ENCODE peak calls at places on chromosomes 5 and 9, in eight cellular contexts. P is osteoblast; M is mammary epithelial cell; I is CD8-positive, alpha-beta memory T cell; K is left ventricle myocardium inferior; H is heart right ventricle; C is effector memory CD4-positive, alpha-beta T cell; S is WERI-Rb-1. V is an unnamed sample. For H3K36me3, the result is how much of the 10 kb centered on the place peaks cover.

GRCh38 chr5:149618581-149619248 is 37.4 kb downstream of the ARHGEF37 start:
- DNase-seq in S (peak), K (no peak), H (peak), P (peak), I (no peak), C (no peak), M (peak), V (peak)

GRCh38 chr9:92668746-92669526 is 995 bp downstream of the IPPK start:
- DNase-seq in M (peak), H (peak), S (peak), K (peak), C (no peak), P (peak), I (peak), V (peak)

GRCh38 chr5:43000914-43001313 is 39.2 kb downstream of the ANXA2R start:
- DNase-seq in I (no peak), C (no peak), M (no peak), H (no peak), P (no peak), S (no peak), K (no peak), V (peak)

GRCh38 chr5:108367679-108368334 is 14.1 kb downstream of the FBXL17 start:
- DNase-seq in K (no peak), H (no peak), S (no peak), M (no peak), I (no peak), C (no peak), P (no peak), V (no peak)

GRCh38 chr9:22214497-22215031 is 205.5 kb upstream of the CDKN2B start:
- DNase-seq in H (no peak), S (no peak), K (no peak), C (no peak), I (no peak), P (peak), M (peak), V (no peak)

GRCh38 chr5:143431789-143432188 is 28.3 kb upstream of the NR3C1 start:
- DNase-seq in H (no peak), K (no peak), C (no peak), S (no peak), M (no peak), P (no peak), I (no peak), V (no peak)

GRCh38 chr5:35575578-35575977 is 42.1 kb upstream of the SPEF2 start:
- DNase-seq in C (no peak), I (no peak), H (no peak), P (no peak), S (no peak), K (no peak), M (no peak), V (no peak)

GRCh38 chr5:149837680-149838269 is 106.8 kb downstream of the PDE6A start:
- DNase-seq in I (no peak), P (peak), C (no peak), K (no peak), M (peak), H (peak), S (peak), V (peak)

GRCh38 chr5:149371296-149371962 is 7.7 kb downstream of the IL17B start:
- DNase-seq in P (peak), I (peak), H (peak), C (peak), M (peak), K (peak), S (peak), V (peak)

GRCh38 chr5:121940741-121941140 is 21.0 kb upstream of the SRFBP1 start:
- DNase-seq in K (no peak), C (no peak), H (no peak), I (no peak), S (no peak), M (no peak), P (no peak), V (no peak)

DNA sequence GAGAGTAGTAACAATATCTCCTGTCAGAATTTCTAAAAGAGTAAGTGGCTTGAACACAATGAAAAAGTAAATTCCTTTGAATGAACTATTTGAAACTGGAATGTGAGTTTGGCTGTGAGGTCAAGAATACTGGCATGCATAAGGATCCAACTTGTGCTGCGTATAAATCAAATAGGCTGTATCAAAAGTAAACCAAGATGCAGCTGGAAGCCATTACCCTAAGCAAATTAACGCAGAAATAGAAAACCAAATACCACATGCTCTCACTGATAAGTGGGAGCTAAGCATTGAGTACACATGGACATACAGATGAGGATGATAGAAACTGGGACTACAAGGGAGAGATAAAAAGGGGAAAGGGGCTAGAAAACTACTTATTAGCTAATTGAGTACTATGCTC is 24.0 kb upstream of the SRFBP1 start:
- DNase-seq in P (no peak), C (no peak), K (no peak), I (no peak), M (no peak), S (no peak), H (no peak), V (no peak)
- H3K36me3 ChIP-seq in P (under half), C (under half), K (under half), I (under half), M (under half), S (under half), H (under half), V (under half)

GRCh38 chr9:107483666-107484065 is 5.9 kb downstream of the KLF4 start:
- DNase-seq in C (no peak), I (no peak), H (no peak), S (no peak), K (no peak), M (no peak), P (no peak), V (no peak)
- H3K4me3 ChIP-seq in C (no peak), I (no peak), H (peak), S (no peak), K (peak), M (no peak), P (no peak), V (no peak)

GRCh38 chr9:138059196-138059595 is 181.6 kb downstream of the CACNA1B start:
- DNase-seq in I (no peak), C (no peak), P (no peak), H (no peak), S (peak), M (no peak), K (no peak), V (no peak)

GRCh38 chr9:138058181-138058580 is 180.6 kb downstream of the CACNA1B start:
- DNase-seq in K (no peak), S (peak), I (no peak), H (no peak), C (no peak), P (no peak), M (no peak), V (no peak)

GRCh38 chr9:138060365-138060764 is 182.8 kb downstream of the CACNA1B start:
- DNase-seq in C (no peak), S (no peak), I (no peak), H (no peak), K (no peak), M (no peak), P (no peak), V (no peak)

GRCh38 chr9:138060881-138061280 is 183.3 kb downstream of the CACNA1B start:
- DNase-seq in C (no peak), H (no peak), P (no peak), M (no peak), S (peak), K (no peak), I (no peak), V (no peak)

DNA sequence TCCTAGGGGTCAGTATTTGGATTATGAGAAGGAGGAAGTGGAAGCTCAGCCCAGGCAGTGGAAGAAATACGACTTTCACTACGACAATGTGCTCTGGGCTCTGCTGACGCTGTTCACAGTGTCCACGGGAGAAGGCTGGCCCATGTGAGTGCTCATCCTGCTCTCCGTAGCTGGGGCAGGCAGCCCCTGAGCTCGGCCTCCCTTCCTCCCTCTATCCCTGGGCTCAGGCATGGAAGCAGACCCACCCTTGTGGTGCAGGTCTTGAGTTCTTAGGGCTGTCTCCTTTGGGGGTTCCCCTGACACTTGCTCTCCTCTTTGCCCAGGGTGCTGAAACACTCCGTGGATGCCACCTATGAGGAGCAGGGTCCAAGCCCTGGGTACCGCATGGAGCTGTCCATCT is 180.1 kb downstream of the CACNA1B start:
- DNase-seq in I (no peak), H (no peak), C (no peak), M (no peak), S (peak), P (no peak), K (no peak), V (no peak)
- H3K36me3 ChIP-seq in I (under half), H (under half), C (under half), M (under half), S (under half), P (under half), K (under half), V (under half)

DNA sequence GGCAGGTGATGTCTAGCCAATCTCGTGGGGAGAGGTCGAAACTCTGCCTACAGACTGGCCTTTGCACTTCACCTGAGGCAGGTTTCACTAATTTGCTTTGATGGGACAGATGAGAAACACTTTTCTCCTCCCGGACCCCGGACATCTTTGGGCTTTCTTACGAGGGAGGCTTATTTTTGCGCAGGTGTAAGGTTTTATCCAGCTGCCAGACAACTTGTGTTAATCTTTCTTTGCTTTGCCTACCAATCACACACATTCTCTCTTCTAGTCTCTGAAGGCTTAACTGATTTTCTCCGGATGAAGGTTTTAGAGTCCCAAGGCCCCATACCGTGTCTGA is 359 bp upstream of the EMB start:
- DNase-seq in P (peak), H (no peak), C (no peak), I (no peak), S (no peak), M (no peak), K (no peak), V (no peak)
- H3K4me3 ChIP-seq in P (peak), H (peak), C (peak), I (peak), S (peak), M (peak), K (peak), V (peak)

GRCh38 chr5:32232441-32233219 is 58.5 kb upstream of the GOLPH3 start:
- DNase-seq in C (peak), S (peak), K (peak), P (peak), I (peak), H (peak), M (peak), V (peak)
- H3K36me3 ChIP-seq in C (under half), S (under half), K (half or more), P (under half), I (under half), H (under half), M (under half), V (under half)

DNA sequence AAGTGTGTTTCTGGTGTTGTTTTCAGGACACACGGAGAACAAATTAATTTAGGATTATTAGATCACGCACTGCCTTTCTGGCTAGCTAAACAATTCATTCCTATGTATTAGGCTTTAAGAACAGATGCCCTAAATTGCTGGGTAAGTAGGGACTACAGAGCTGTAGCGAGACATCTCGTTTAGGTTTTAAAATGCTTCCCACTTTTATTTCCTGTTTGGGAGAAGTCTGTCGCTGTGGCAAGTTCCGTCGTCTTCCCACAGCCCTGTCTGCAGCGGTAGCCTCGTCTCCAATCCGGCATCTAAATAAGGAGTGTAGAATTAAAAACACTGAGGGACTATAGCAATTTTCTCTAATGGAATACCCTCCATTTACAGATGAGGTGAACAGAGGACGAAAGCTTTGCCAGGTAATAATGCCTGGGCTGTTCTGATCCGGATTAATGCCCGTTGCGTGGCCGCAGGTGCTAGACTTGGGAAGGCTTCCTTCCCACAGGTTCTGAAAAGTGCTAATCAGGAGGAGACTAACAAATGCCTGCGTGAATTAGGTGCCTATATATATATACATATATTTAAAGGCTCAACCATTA is 1.3 kb upstream of the TRIM36 start:
- DNase-seq in C (no peak), P (no peak), M (no peak), I (no peak), S (peak), H (no peak), K (no peak), V (no peak)
- H3K4me3 ChIP-seq in C (peak), P (no peak), M (peak), I (peak), S (peak), H (peak), K (peak), V (peak)

GRCh38 chr9:14532716-14533115 is 160.5 kb downstream of the ZDHHC21 start:
- DNase-seq in S (no peak), M (peak), I (no peak), K (no peak), P (peak), H (no peak), C (no peak), V (no peak)

GRCh38 chr9:14538529-14538928 is 154.7 kb downstream of the ZDHHC21 start:
- DNase-seq in K (no peak), P (no peak), M (no peak), H (no peak), S (peak), C (no peak), I (no peak), V (no peak)

GRCh38 chr9:14533867-14534650 is 159.2 kb downstream of the ZDHHC21 start:
- DNase-seq in S (no peak), K (no peak), P (no peak), I (no peak), C (no peak), M (no peak), H (no peak), V (no peak)

GRCh38 chr9:14531424-14532269 is 161.6 kb downstream of the ZDHHC21 start:
- DNase-seq in C (no peak), I (no peak), S (no peak), M (no peak), P (no peak), H (no peak), K (no peak), V (no peak)

GRCh38 chr9:14535161-14535930 is 157.9 kb downstream of the ZDHHC21 start:
- DNase-seq in I (no peak), P (no peak), M (no peak), H (peak), S (no peak), K (peak), C (no peak), V (no peak)
- H3K36me3 ChIP-seq in I (under half), P (under half), M (under half), H (under half), S (under half), K (under half), C (under half), V (under half)

V was measured in H7.